ENCODE peak calls at places on chromosome 20, in nine cellular contexts. W, M, Y, X, C, G, B, H and L are unnamed samples.

GRCh38 chr20:57941572-57942381 is 232.0 kb upstream of the PMEPA1 start:
- DNase-seq in W (peak), M (no peak), Y (no peak), X (no peak), C (no peak), G (no peak), B (peak), H (no peak), L (no peak)

GRCh38 chr20:3218307-3218988 is 9.2 kb downstream of the ITPA start:
- DNase-seq in W (peak), M (peak), Y (no peak), X (peak), C (peak), G (peak), B (peak), H (peak), L (peak)

GRCh38 chr20:58393299-58393698 is 4.3 kb downstream of the VAPB start:
- DNase-seq in W (no peak), M (no peak), Y (peak), X (no peak), C (no peak), G (no peak), B (no peak), H (no peak), L (no peak)

GRCh38 chr20:2387180-2387577 is 6.5 kb downstream of the TGM6 start:
- DNase-seq in W (peak), M (no peak), Y (no peak), X (no peak), C (no peak), G (no peak), B (peak), H (no peak), L (no peak)

GRCh38 chr20:10665027-10665561 is 8.7 kb downstream of the JAG1 start:
- DNase-seq in W (peak), M (no peak), Y (no peak), X (no peak), C (no peak), G (no peak), B (no peak), H (peak), L (no peak)

GRCh38 chr20:53394433-53394832 is 199.2 kb downstream of the ZNF217 start:
- DNase-seq in W (no peak), M (no peak), Y (no peak), X (no peak), C (no peak), G (no peak), B (no peak), H (no peak), L (no peak)

GRCh38 chr20:991850-992249 is 10.3 kb downstream of the RSPO4 start:
- DNase-seq in W (no peak), M (no peak), Y (no peak), X (no peak), C (no peak), G (no peak), B (peak), H (no peak), L (no peak)

GRCh38 chr20:64058536-64058935 is 4.5 kb upstream of the TCEA2 start:
- DNase-seq in W (no peak), M (no peak), Y (no peak), X (no peak), C (no peak), G (no peak), B (no peak), H (no peak), L (no peak)

GRCh38 chr20:57211949-57212889 is 54.2 kb downstream of the BMP7 start:
- DNase-seq in W (peak), M (peak), Y (no peak), X (peak), C (peak), G (no peak), B (peak), H (peak), L (no peak)

GRCh38 chr20:35014537-35014936 is 58.9 kb downstream of the MYH7B start:
- DNase-seq in W (no peak), M (no peak), Y (no peak), X (no peak), C (no peak), G (no peak), B (no peak), H (no peak), L (peak)

GRCh38 chr20:53950031-53950430 is 120.4 kb downstream of the BCAS1 start:
- DNase-seq in W (no peak), M (no peak), Y (no peak), X (no peak), C (no peak), G (no peak), B (no peak), H (no peak), L (no peak)

GRCh38 chr20:53887973-53888372 is 182.4 kb downstream of the BCAS1 start:
- DNase-seq in W (no peak), M (no peak), Y (no peak), X (no peak), C (no peak), G (no peak), B (no peak), H (no peak), L (no peak)

GRCh38 chr20:36099106-36099505 is 55.4 kb upstream of the EPB41L1 start:
- DNase-seq in W (no peak), M (no peak), Y (no peak), X (no peak), C (no peak), G (no peak), B (no peak), H (no peak), L (no peak)

GRCh38 chr20:24676353-24676977 is 207.0 kb downstream of the SYNDIG1 start:
- DNase-seq in W (no peak), M (no peak), Y (no peak), X (no peak), C (no peak), G (no peak), B (no peak), H (no peak), L (no peak)

GRCh38 chr20:3309226-3309625 is 70.2 kb upstream of the SLC4A11 start:
- DNase-seq in W (no peak), M (no peak), Y (no peak), X (no peak), C (no peak), G (no peak), B (no peak), H (no peak), L (no peak)

GRCh38 chr20:36786246-36786645 is 12.7 kb upstream of the DSN1 start:
- DNase-seq in W (no peak), M (no peak), Y (no peak), X (no peak), C (no peak), G (no peak), B (no peak), H (no peak), L (no peak)

GRCh38 chr20:37007898-37008649 is 56.6 kb upstream of the SAMHD1 start:
- DNase-seq in W (peak), M (no peak), Y (peak), X (no peak), C (no peak), G (no peak), B (peak), H (peak), L (no peak)

GRCh38 chr20:19254086-19254821 is 41.8 kb downstream of the SLC24A3 start:
- DNase-seq in W (no peak), M (no peak), Y (peak), X (no peak), C (no peak), G (no peak), B (no peak), H (peak), L (no peak)

GRCh38 chr20:20843982-20844381 is 131.5 kb upstream of the RALGAPA2 start:
- DNase-seq in W (peak), M (no peak), Y (no peak), X (no peak), C (no peak), G (no peak), B (no peak), H (no peak), L (no peak)
- TF ChIP-seq CTCF in W (no peak), M (no peak), Y (no peak), X (no peak), C (no peak), G (no peak), B (no peak), H (no peak), L (no peak)

DNA sequence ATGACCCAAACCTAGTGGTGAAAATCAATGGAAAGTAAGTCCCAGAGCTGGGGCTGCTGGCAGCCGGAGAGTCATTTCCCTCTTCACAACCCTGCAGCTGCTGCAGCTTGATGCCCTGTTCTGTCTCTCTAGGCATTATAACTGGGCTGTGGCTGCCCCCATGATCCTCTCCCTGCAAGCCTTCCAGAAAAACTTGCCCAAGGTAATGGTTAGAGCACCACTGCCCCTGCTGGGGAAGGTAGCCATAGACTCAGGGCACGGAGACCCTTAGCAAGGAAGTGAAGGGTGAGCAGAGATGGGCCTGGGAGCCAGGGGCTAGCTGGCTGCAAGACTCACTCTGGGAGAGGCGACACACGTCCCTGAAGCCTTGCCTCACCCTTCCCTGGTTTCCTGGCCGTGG is 12.0 kb downstream of the LPIN3 start:
- DNase-seq in W (no peak), M (no peak), Y (no peak), X (no peak), C (no peak), G (no peak), B (no peak), H (no peak), L (no peak)
- TF ChIP-seq CTCF in W (no peak), M (no peak), Y (no peak), X (no peak), C (no peak), G (no peak), B (no peak), H (no peak), L (no peak)

GRCh38 chr20:5312518-5312917 is 4.2 kb downstream of the PROKR2 start:
- DNase-seq in W (no peak), M (no peak), Y (no peak), X (no peak), C (no peak), G (no peak), B (no peak), H (no peak), L (no peak)

GRCh38 chr20:5315807-5316187 is 957 bp downstream of the PROKR2 start:
- DNase-seq in W (no peak), M (no peak), Y (no peak), X (no peak), C (no peak), G (no peak), B (no peak), H (no peak), L (no peak)

GRCh38 chr20:5313916-5314315 is 2.8 kb downstream of the PROKR2 start:
- DNase-seq in W (no peak), M (no peak), Y (no peak), X (no peak), C (no peak), G (no peak), B (no peak), H (no peak), L (no peak)

GRCh38 chr20:5316188-5317158 is at the start of gene PROKR2:
- DNase-seq in W (peak), M (no peak), Y (no peak), X (no peak), C (no peak), G (no peak), B (no peak), H (no peak), L (no peak)
- TF ChIP-seq CTCF in W (no peak), M (peak), Y (no peak), X (no peak), C (no peak), G (no peak), B (no peak), H (no peak), L (peak)

GRCh38 chr20:39588148-39588757 is 626.1 kb downstream of the DHX35 start:
- DNase-seq in W (no peak), M (no peak), Y (no peak), X (no peak), C (no peak), G (no peak), B (no peak), H (no peak), L (no peak)
- TF ChIP-seq CTCF in W (no peak), M (no peak), Y (no peak), X (no peak), C (no peak), G (no peak), B (no peak), H (no peak), L (no peak)

GRCh38 chr20:33838035-33838864 is 27.1 kb downstream of the CHMP4B start:
- DNase-seq in W (peak), M (no peak), Y (no peak), X (no peak), C (no peak), G (no peak), B (no peak), H (no peak), L (no peak)
- TF ChIP-seq CTCF in W (peak), M (no peak), Y (no peak), X (no peak), C (no peak), G (peak), B (peak), H (no peak), L (no peak)

GRCh38 chr20:9071976-9072726 is 3.3 kb downstream of the PLCB4 start:
- DNase-seq in W (peak), M (no peak), Y (no peak), X (no peak), C (no peak), G (no peak), B (peak), H (no peak), L (no peak)
- TF ChIP-seq CTCF in W (no peak), M (no peak), Y (no peak), X (no peak), C (no peak), G (no peak), B (no peak), H (no peak), L (no peak)

DNA sequence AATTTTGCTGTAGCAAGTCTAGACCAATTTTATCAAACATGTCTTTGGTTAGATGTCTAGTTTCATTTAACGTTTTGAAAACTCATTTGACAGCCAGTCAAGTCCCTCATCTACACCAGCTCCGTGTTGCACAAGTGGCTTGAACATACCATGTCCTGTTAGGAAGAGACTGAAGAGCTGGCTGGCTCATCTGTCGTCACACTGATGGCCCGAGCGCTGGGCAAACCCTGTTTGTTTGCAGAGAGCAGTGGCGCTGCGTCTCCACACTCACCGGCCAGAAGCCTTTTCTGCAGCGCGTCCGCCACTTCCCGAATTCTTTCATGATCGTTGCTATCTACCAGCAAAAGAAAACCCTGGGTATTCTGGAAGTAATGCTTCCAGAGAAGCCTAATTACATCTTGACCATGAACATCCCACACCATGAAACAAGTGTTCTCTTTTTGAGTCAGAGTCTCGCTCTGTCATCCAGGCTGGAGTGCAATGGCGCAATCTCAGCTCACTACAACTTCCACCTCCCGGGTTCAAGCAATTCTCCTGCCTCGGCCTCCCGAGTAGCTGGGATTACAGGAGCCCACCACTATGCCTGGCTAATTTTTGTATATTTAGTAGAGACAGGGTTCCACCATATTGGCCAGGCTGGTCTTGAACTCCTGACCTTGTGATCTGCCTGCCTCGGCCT is 10.7 kb upstream of the TCFL5 start:
- DNase-seq in W (no peak), M (no peak), Y (no peak), X (no peak), C (no peak), G (no peak), B (no peak), H (no peak), L (no peak)
- TF ChIP-seq CTCF in W (no peak), M (no peak), Y (no peak), X (no peak), C (no peak), G (no peak), B (no peak), H (no peak), L (no peak)